ENCODE peak calls at places on chromosome 17, in ten cellular contexts. One of them, this sample, is unnamed.

GRCh38 chr17:28735242-28735722 is 6.7 kb downstream of the NEK8 start:
- DNase-seq in GM12865: no peak
- DNase-seq in dorsolateral prefrontal cortex: no peak
- DNase-seq in tibial artery: no peak
- DNase-seq in stimulated activated CD4-positive, alpha-beta T cell treated with anti-CD3 and anti-CD28 coated beads, Interleukin-1b, Interleukin-23, amount 100 ng/mL, for 4 hours: no peak
- DNase-seq in T-helper 2 cell: no peak
- DNase-seq in adrenal gland: no peak
- DNase-seq in spleen: no peak
- DNase-seq in activated naive CD4-positive, alpha-beta T cell treated with anti-CD3 and anti-CD28 coated beads for 36 hours: no peak
- DNase-seq in GM04503: no peak
- DNase-seq in this sample: no peak

GRCh38 chr17:39621523-39622379 is 5.0 kb upstream of the PPP1R1B start:
- DNase-seq in activated naive CD4-positive, alpha-beta T cell treated with anti-CD3 and anti-CD28 coated beads for 36 hours: peak
- DNase-seq in dorsolateral prefrontal cortex: peak
- DNase-seq in T-helper 2 cell: peak
- DNase-seq in adrenal gland: peak
- DNase-seq in tibial artery: peak
- DNase-seq in GM04503: no peak
- DNase-seq in spleen: peak
- DNase-seq in stimulated activated CD4-positive, alpha-beta T cell treated with anti-CD3 and anti-CD28 coated beads, Interleukin-1b, Interleukin-23, amount 100 ng/mL, for 4 hours: peak
- DNase-seq in GM12865: peak
- DNase-seq in this sample: peak

GRCh38 chr17:67116045-67116575 is 71.8 kb downstream of the CACNG1 start:
- DNase-seq in T-helper 2 cell: no peak
- DNase-seq in dorsolateral prefrontal cortex: no peak
- DNase-seq in spleen: no peak
- DNase-seq in GM12865: no peak
- DNase-seq in GM04503: no peak
- DNase-seq in adrenal gland: no peak
- DNase-seq in activated naive CD4-positive, alpha-beta T cell treated with anti-CD3 and anti-CD28 coated beads for 36 hours: no peak
- DNase-seq in tibial artery: no peak
- DNase-seq in stimulated activated CD4-positive, alpha-beta T cell treated with anti-CD3 and anti-CD28 coated beads, Interleukin-1b, Interleukin-23, amount 100 ng/mL, for 4 hours: no peak
- DNase-seq in this sample: no peak

GRCh38 chr17:36566081-36566480 is 21.4 kb downstream of the GGNBP2 start:
- DNase-seq in tibial artery: no peak
- DNase-seq in spleen: no peak
- DNase-seq in GM04503: no peak
- DNase-seq in GM12865: no peak
- DNase-seq in stimulated activated CD4-positive, alpha-beta T cell treated with anti-CD3 and anti-CD28 coated beads, Interleukin-1b, Interleukin-23, amount 100 ng/mL, for 4 hours: no peak
- DNase-seq in dorsolateral prefrontal cortex: no peak
- DNase-seq in T-helper 2 cell: no peak
- DNase-seq in adrenal gland: no peak
- DNase-seq in activated naive CD4-positive, alpha-beta T cell treated with anti-CD3 and anti-CD28 coated beads for 36 hours: no peak
- DNase-seq in this sample: no peak

GRCh38 chr17:49259663-49260010 is 29.1 kb upstream of the PHOSPHO1 start:
- DNase-seq in stimulated activated CD4-positive, alpha-beta T cell treated with anti-CD3 and anti-CD28 coated beads, Interleukin-1b, Interleukin-23, amount 100 ng/mL, for 4 hours: no peak
- DNase-seq in GM04503: no peak
- DNase-seq in tibial artery: no peak
- DNase-seq in T-helper 2 cell: no peak
- DNase-seq in dorsolateral prefrontal cortex: no peak
- DNase-seq in activated naive CD4-positive, alpha-beta T cell treated with anti-CD3 and anti-CD28 coated beads for 36 hours: no peak
- DNase-seq in adrenal gland: peak
- DNase-seq in GM12865: no peak
- DNase-seq in spleen: no peak
- DNase-seq in this sample: no peak

GRCh38 chr17:38464723-38465419 is 36.6 kb downstream of the ARHGAP23 start:
- DNase-seq in T-helper 2 cell: no peak
- DNase-seq in tibial artery: peak
- DNase-seq in spleen: peak
- DNase-seq in GM04503: peak
- DNase-seq in stimulated activated CD4-positive, alpha-beta T cell treated with anti-CD3 and anti-CD28 coated beads, Interleukin-1b, Interleukin-23, amount 100 ng/mL, for 4 hours: no peak
- DNase-seq in adrenal gland: peak
- DNase-seq in activated naive CD4-positive, alpha-beta T cell treated with anti-CD3 and anti-CD28 coated beads for 36 hours: no peak
- DNase-seq in GM12865: no peak
- DNase-seq in dorsolateral prefrontal cortex: peak
- DNase-seq in this sample: peak

GRCh38 chr17:47275245-47275984 is 21.8 kb downstream of the ITGB3 start:
- DNase-seq in dorsolateral prefrontal cortex: no peak
- DNase-seq in activated naive CD4-positive, alpha-beta T cell treated with anti-CD3 and anti-CD28 coated beads for 36 hours: no peak
- DNase-seq in spleen: no peak
- DNase-seq in stimulated activated CD4-positive, alpha-beta T cell treated with anti-CD3 and anti-CD28 coated beads, Interleukin-1b, Interleukin-23, amount 100 ng/mL, for 4 hours: no peak
- DNase-seq in GM04503: no peak
- DNase-seq in tibial artery: peak
- DNase-seq in adrenal gland: peak
- DNase-seq in GM12865: no peak
- DNase-seq in T-helper 2 cell: no peak
- DNase-seq in this sample: peak

GRCh38 chr17:49365667-49366066 is 3.6 kb upstream of the ZNF652 start:
- DNase-seq in adrenal gland: peak
- DNase-seq in spleen: no peak
- DNase-seq in dorsolateral prefrontal cortex: peak
- DNase-seq in GM04503: no peak
- DNase-seq in stimulated activated CD4-positive, alpha-beta T cell treated with anti-CD3 and anti-CD28 coated beads, Interleukin-1b, Interleukin-23, amount 100 ng/mL, for 4 hours: no peak
- DNase-seq in T-helper 2 cell: no peak
- DNase-seq in tibial artery: no peak
- DNase-seq in GM12865: peak
- DNase-seq in activated naive CD4-positive, alpha-beta T cell treated with anti-CD3 and anti-CD28 coated beads for 36 hours: peak
- DNase-seq in this sample: no peak